ENCODE peak calls at places on chromosomes 13 and 19, in eight cellular contexts. T is HCT116, C is H1, R is K562, U is endothelial cell of umbilical vein, D is HepG2, M is SK-N-SH, S is GM12878. I is an unnamed sample.

GRCh38 chr13:39612023-39612637 is 9.1 kb upstream of the LHFPL6 start:
- DNase-seq in T (peak; percentile 46), C (peak; percentile 76), R (peak; percentile 20), U (peak; percentile 73), D (peak; percentile 58), M (peak; percentile 44), S (no peak), I (peak; percentile 93)

GRCh38 chr13:97359181-97360057 is 74.5 kb upstream of the RAP2A start:
- DNase-seq in T (peak; percentile 44), C (no peak), R (peak; percentile 42), U (peak; percentile 81), D (peak; percentile 73), M (peak; percentile 66), S (no peak), I (peak; percentile 52)

GRCh38 chr13:78137404-78138142 is 218.9 kb upstream of the EDNRB start:
- DNase-seq in T (peak; percentile 33), C (peak; percentile 57), R (peak; percentile 11), U (peak; percentile 71), D (peak; percentile 58), M (peak; percentile 59), S (peak; percentile 46), I (peak; percentile 84)

GRCh38 chr19:3481241-3482090 is 1.1 kb upstream of the SMIM24 start:
- DNase-seq in T (no peak), C (no peak), R (peak; percentile 40), U (no peak), D (peak; percentile 47), M (no peak), S (no peak), I (no peak)

GRCh38 chr13:72849571-72849970 is 67.6 kb downstream of the PIBF1 start:
- DNase-seq in T (no peak), C (no peak), R (no peak), U (no peak), D (no peak), M (no peak), S (no peak), I (no peak)

GRCh38 chr19:44701228-44701627 is 2.3 kb downstream of the CEACAM16 start:
- DNase-seq in T (no peak), C (no peak), R (no peak), U (no peak), D (no peak), M (no peak), S (no peak), I (no peak)

GRCh38 chr19:15464394-15465385 is at the start of gene RASAL3:
- DNase-seq in T (no peak), C (no peak), R (no peak), U (no peak), D (no peak), M (no peak), S (peak; percentile 51), I (no peak)

GRCh38 chr13:29524176-29524575 is 71.3 kb downstream of the SLC7A1 start:
- DNase-seq in T (no peak), C (no peak), R (no peak), U (no peak), D (no peak), M (no peak), S (no peak), I (no peak)

GRCh38 chr13:99989376-99990044 is 7.9 kb downstream of the ZIC2 start:
- DNase-seq in T (no peak), C (peak; percentile 76), R (no peak), U (no peak), D (no peak), M (peak; percentile 39), S (no peak), I (no peak)

GRCh38 chr13:42377640-42378382 is 105.9 kb downstream of the AKAP11 start:
- DNase-seq in T (no peak), C (no peak), R (no peak), U (no peak), D (no peak), M (no peak), S (peak; percentile 100), I (no peak)

DNA sequence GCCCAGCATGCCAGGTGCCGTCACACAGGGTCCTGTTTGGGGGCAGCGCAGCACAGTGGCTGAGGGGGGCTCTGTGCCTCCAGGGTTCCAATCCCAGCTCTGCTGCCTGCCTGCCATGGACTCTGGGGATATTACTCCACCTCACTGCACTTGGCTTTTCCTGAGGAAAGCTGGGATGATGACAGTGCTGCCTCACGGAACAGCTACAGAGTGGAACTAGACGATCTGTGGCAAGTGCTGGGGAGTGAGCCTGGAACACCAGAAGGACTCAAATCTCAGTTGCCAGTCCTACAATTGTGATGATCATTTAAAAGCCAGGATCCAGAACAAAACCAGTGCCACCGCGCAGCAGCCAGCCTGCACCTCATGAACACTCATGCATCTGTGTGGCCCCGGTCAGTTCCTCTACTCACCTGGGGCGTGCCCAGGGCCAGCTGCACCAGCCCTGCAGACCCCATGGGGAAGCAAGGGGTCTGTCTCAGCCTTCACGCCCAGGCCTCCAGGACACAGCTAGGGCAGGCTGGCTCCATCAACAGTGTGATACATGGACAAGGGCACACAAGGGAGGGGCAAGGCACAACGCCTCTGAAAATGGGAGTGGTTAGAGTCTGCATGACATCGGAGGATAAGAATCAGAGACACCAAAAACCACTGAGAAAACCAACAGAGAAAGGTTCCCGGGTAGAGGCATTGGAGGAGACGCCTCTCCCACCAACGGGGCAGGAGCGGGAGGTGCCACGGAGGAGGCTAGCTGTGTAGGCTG is 55.2 kb downstream of the ATP7B start:
- DNase-seq in T (no peak), C (no peak), R (peak; percentile 32), U (no peak), D (no peak), M (no peak), S (no peak), I (no peak)
- H3K4me3 ChIP-seq in T (no peak overlapping the region), C (no peak overlapping the region), R (no peak overlapping the region), U (no peak overlapping the region), D (no peak overlapping the region), M (no peak overlapping the region), S (no peak overlapping the region), I (no peak overlapping the region)

DNA sequence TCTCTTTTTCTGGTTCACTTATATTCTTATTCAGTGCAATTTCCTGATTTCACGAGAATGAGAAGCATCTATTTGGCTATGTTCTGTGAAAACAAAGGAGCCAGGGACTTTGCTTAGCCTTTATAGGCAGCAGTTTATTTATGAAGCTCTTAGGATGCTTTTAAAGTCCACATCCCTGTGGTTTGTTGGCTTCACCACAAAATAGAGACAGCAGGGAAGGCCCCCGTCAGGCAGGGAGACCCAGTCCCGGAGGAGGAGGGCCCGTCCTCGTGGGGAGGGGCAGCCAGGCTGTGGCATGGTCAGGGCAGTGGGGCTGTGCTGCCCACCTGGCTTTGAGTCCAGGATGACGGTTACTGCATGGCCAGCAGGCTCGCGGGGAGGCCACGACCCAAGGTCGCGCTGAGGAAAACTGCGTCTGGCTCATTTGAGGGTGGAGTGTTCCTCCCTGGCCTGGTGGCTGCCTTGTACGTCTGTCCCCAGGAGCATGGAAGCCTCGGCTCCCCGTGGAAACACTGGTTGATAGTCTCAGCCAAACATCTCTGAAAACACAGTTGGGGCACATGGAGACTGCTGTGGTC is 92.7 kb downstream of the ATP11A start:
- DNase-seq in T (no peak), C (peak; percentile 33), R (no peak), U (no peak), D (no peak), M (peak; percentile 42), S (no peak), I (no peak)
- TF ChIP-seq POLR2AphosphoS5 in T (no peak), C (no peak), R (no peak), U (no peak), D (no peak), M (no peak), S (no peak), I (no peak)

GRCh38 chr19:38032951-38033350 is 125.9 kb downstream of the SIPA1L3 start:
- DNase-seq in T (no peak), C (no peak), R (no peak), U (no peak), D (no peak), M (no peak), S (no peak), I (no peak)

GRCh38 chr19:38035515-38036495 is 128.8 kb downstream of the SIPA1L3 start:
- DNase-seq in T (no peak), C (no peak), R (no peak), U (no peak), D (peak; percentile 6), M (no peak), S (no peak), I (no peak)

GRCh38 chr19:38032151-38032550 is 125.1 kb downstream of the SIPA1L3 start:
- DNase-seq in T (no peak), C (no peak), R (no peak), U (no peak), D (no peak), M (no peak), S (no peak), I (no peak)

GRCh38 chr19:38033658-38034150 is 126.7 kb downstream of the SIPA1L3 start:
- DNase-seq in T (no peak), C (no peak), R (no peak), U (no peak), D (no peak), M (no peak), S (peak; percentile 81), I (no peak)

DNA sequence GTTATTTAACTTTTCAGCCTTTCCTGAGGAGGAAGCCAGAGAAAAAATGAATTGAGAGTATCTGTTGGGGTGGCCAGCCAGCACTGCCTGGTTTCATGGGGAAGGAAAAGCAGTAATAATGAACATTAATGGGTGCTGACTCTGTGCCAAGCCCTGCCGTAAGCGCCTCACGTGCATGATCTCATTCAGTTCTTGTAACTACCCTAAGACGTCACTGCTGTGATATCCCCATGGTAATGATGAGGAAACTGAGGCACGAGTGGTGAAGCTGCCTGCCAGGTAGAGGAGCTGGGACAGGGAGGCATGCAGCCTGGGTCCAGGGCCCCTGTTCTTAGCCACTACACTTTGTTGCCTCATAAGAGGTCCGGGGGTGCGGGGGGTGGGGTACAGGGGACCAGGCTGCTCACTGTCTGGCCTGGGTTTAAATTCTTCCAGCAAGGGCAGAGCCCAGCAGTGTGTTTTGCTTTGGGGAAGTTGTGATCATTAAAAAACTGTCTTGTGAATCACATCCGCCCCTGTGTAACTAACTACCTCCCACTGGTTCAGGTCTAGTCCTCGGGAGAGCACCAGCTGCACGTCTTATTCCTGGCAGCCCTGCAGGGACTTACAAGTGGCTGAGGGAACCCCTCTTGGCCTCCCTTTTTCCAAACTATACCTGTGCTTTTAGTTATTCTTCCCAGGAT is 127.3 kb downstream of the SIPA1L3 start:
- DNase-seq in T (no peak), C (no peak), R (no peak), U (no peak), D (no peak), M (no peak), S (no peak), I (no peak)
- H3K9ac ChIP-seq in T (no peak overlapping the region), C (no peak overlapping the region), R (no peak overlapping the region), U (no peak overlapping the region), D (no peak overlapping the region), M (no peak overlapping the region), S (peak overlapping the region; percentile 64), I (no peak overlapping the region)

GRCh38 chr19:1762243-1763140 is 9.2 kb downstream of the ONECUT3 start:
- DNase-seq in T (no peak), C (peak; percentile 53), R (no peak), U (no peak), D (no peak), M (peak; percentile 41), S (no peak), I (no peak)

GRCh38 chr19:1763648-1764292 is 10.5 kb downstream of the ONECUT3 start:
- DNase-seq in T (no peak), C (no peak), R (no peak), U (no peak), D (no peak), M (no peak), S (no peak), I (no peak)

GRCh38 chr19:1758959-1759903 is 5.9 kb downstream of the ONECUT3 start:
- DNase-seq in T (no peak), C (peak; percentile 47), R (no peak), U (no peak), D (no peak), M (no peak), S (no peak), I (no peak)

GRCh38 chr19:1760020-1760419 is 6.7 kb downstream of the ONECUT3 start:
- DNase-seq in T (no peak), C (peak; percentile 62), R (no peak), U (no peak), D (no peak), M (peak; percentile 46), S (no peak), I (no peak)

GRCh38 chr19:1761528-1762242 is 8.4 kb downstream of the ONECUT3 start:
- DNase-seq in T (no peak), C (peak; percentile 59), R (no peak), U (no peak), D (no peak), M (peak; percentile 35), S (no peak), I (no peak)
- H3K4me3 ChIP-seq in T (no peak overlapping the region), C (no peak overlapping the region), R (no peak overlapping the region), U (no peak overlapping the region), D (no peak overlapping the region), M (no peak overlapping the region), S (no peak overlapping the region), I (no peak overlapping the region)